ENCODE peak calls at places on chromosomes 4 and X, in ten cellular contexts. X is SK-N-SH; I is SJSA1; G is sciatic nerve; T is GM12878; V is ELR; O is activated naive CD4-positive, alpha-beta T cell treated with anti-CD3 and anti-CD28 coated beads for 36 hours; Z is hypothalamus; W is A673; H is HCT116. R is an unnamed sample.

GRCh38 chr4:22238742-22239141 is 277.1 kb downstream of the ADGRA3 start:
- DNase-seq in G (no peak), T (no peak), V (peak), Z (no peak), W (peak), H (no peak), X (peak), I (no peak), O (no peak), R (no peak)

GRCh38 chr4:26061248-26061986 is 147.4 kb downstream of the SMIM20 start:
- DNase-seq in T (no peak), X (peak), H (peak), Z (no peak), V (peak), G (no peak), O (peak), W (peak), I (no peak), R (no peak)

GRCh38 chrX:9320940-9321339 is 143.9 kb upstream of the TBL1X start:
- DNase-seq in V (no peak), Z (no peak), O (no peak), I (peak), W (no peak), G (no peak), H (no peak), T (no peak), X (no peak), R (no peak)

GRCh38 chr4:112284166-112284565 is 1.5 kb downstream of the TIFA start:
- DNase-seq in I (peak), W (no peak), H (no peak), O (peak), Z (no peak), V (peak), T (no peak), G (no peak), X (no peak), R (no peak)

GRCh38 chr4:149987330-149987751 is 90.9 kb upstream of the DCLK2 start:
- DNase-seq in O (no peak), X (peak), Z (no peak), T (no peak), I (peak), V (no peak), H (no peak), G (no peak), W (peak), R (no peak)

GRCh38 chr4:83128235-83128929 is 13.9 kb upstream of the PLAC8 start:
- DNase-seq in X (no peak), H (no peak), Z (no peak), W (no peak), V (peak), O (no peak), T (no peak), G (no peak), I (peak), R (no peak)

GRCh38 chr4:168622600-168622999 is 125.7 kb downstream of the PALLD start:
- DNase-seq in Z (no peak), G (no peak), X (no peak), O (no peak), I (no peak), T (no peak), V (no peak), W (no peak), H (no peak), R (no peak)

GRCh38 chr4:47122592-47123291 is 91.4 kb downstream of the GABRB1 start:
- DNase-seq in H (peak), X (peak), W (peak), G (peak), V (peak), O (peak), I (peak), Z (peak), T (peak), R (peak)

GRCh38 chrX:69314436-69315348 is 149.4 kb upstream of the PJA1 start:
- DNase-seq in O (no peak), Z (no peak), X (peak), V (no peak), W (no peak), I (no peak), H (no peak), T (no peak), G (no peak), R (no peak)

GRCh38 chrX:6012357-6012756 is 216.3 kb downstream of the NLGN4X start:
- DNase-seq in W (no peak), O (no peak), X (no peak), Z (no peak), V (no peak), H (no peak), T (no peak), G (no peak), I (no peak), R (no peak)

GRCh38 chr4:122716825-122717448 is 15.6 kb upstream of the BBS12 start:
- DNase-seq in W (peak), I (peak), Z (peak), T (no peak), H (peak), X (peak), V (peak), G (peak), O (peak), R (peak)

GRCh38 chrX:48883729-48884128 is 13.8 kb downstream of the TIMM17B start:
- DNase-seq in V (no peak), T (no peak), I (no peak), X (peak), G (no peak), Z (no peak), W (no peak), O (no peak), H (no peak), R (no peak)

GRCh38 chrX:20527458-20528099 is 260.9 kb upstream of the RPS6KA3 start:
- DNase-seq in T (no peak), W (peak), X (peak), G (peak), Z (no peak), I (peak), H (no peak), O (no peak), V (peak), R (peak)

GRCh38 chr4:109588176-109588575 is 28.1 kb downstream of the MCUB start:
- DNase-seq in Z (no peak), H (no peak), G (no peak), O (peak), V (peak), W (no peak), X (no peak), I (no peak), T (peak), R (no peak)

GRCh38 chr4:152894673-152895072 is 41.5 kb upstream of the FHDC1 start:
- DNase-seq in T (no peak), X (no peak), I (no peak), W (no peak), G (no peak), Z (no peak), H (peak), O (no peak), V (peak), R (no peak)

GRCh38 chr4:7135389-7135746 is 57.0 kb upstream of the SORCS2 start:
- DNase-seq in Z (no peak), X (no peak), G (peak), I (no peak), T (no peak), V (no peak), H (no peak), W (no peak), O (no peak), R (no peak)

GRCh38 chrX:102659790-102660757 is 8.8 kb downstream of the GPRASP1 start:
- DNase-seq in I (peak), H (no peak), O (peak), Z (peak), T (peak), V (peak), G (peak), X (peak), W (peak), R (peak)

GRCh38 chr4:95288552-95288951 is 260.2 kb downstream of the UNC5C start:
- DNase-seq in Z (no peak), V (no peak), G (no peak), W (no peak), X (no peak), I (no peak), H (no peak), O (no peak), T (no peak), R (no peak)

GRCh38 chrX:66110112-66110511 is 53.9 kb upstream of the HEPH start:
- DNase-seq in G (no peak), X (peak), T (no peak), W (peak), I (peak), H (peak), Z (no peak), V (peak), O (peak), R (no peak)

GRCh38 chrX:19725545-19726102 is 161.8 kb downstream of the SH3KBP1 start:
- DNase-seq in H (no peak), X (no peak), O (peak), Z (no peak), G (no peak), T (no peak), I (no peak), W (no peak), V (peak), R (no peak)

GRCh38 chr4:32864713-32865351 is 2144.7 kb downstream of the PCDH7 start:
- DNase-seq in H (no peak), T (no peak), I (no peak), X (no peak), G (no peak), W (no peak), Z (no peak), O (no peak), V (peak), R (no peak)

GRCh38 chr4:158327525-158327924 is 117.2 kb downstream of the TMEM144 start:
- DNase-seq in H (no peak), Z (no peak), X (no peak), W (no peak), T (no peak), I (no peak), O (no peak), V (no peak), G (no peak), R (no peak)

GRCh38 chr4:76386566-76387305 is 34.2 kb downstream of the CCDC158 start:
- DNase-seq in O (no peak), V (no peak), H (no peak), X (no peak), I (no peak), W (no peak), T (no peak), Z (no peak), G (no peak), R (no peak)

GRCh38 chr4:76366737-76367136 is 54.2 kb downstream of the CCDC158 start:
- DNase-seq in G (no peak), V (no peak), H (no peak), O (no peak), W (no peak), I (no peak), Z (no peak), X (no peak), T (no peak), R (no peak)

GRCh38 chr4:105765690-105766407 is 57.3 kb downstream of the GSTCD start:
- DNase-seq in X (no peak), O (no peak), I (peak), W (peak), G (no peak), V (peak), T (no peak), Z (no peak), H (peak), R (no peak)

GRCh38 chr4:124590480-124590879 is 122.1 kb downstream of the ANKRD50 start:
- DNase-seq in W (no peak), T (no peak), I (no peak), X (no peak), V (no peak), Z (no peak), O (no peak), H (no peak), G (no peak), R (no peak)

GRCh38 chr4:152633118-152633517 is 46.7 kb downstream of the TMEM154 start:
- DNase-seq in G (no peak), Z (no peak), T (no peak), I (no peak), H (no peak), W (no peak), X (peak), V (no peak), O (no peak), R (no peak)

GRCh38 chr4:65661469-65661868 is 8.8 kb downstream of the EPHA5 start:
- DNase-seq in X (no peak), G (no peak), I (no peak), W (peak), H (no peak), Z (no peak), V (no peak), T (no peak), O (no peak), R (peak)

GRCh38 chr4:24840362-24840761 is 45.0 kb downstream of the SOD3 start:
- DNase-seq in X (no peak), T (no peak), O (no peak), W (no peak), G (no peak), Z (no peak), V (no peak), H (no peak), I (no peak), R (no peak)

GRCh38 chr4:137998666-137999429 is 243.3 kb downstream of the SLC7A11 start:
- DNase-seq in G (no peak), H (no peak), X (no peak), I (peak), T (no peak), O (no peak), V (no peak), Z (no peak), W (no peak), R (peak)

GRCh38 chrX:12973561-12974216 is 1.2 kb upstream of the TMSB4X start:
- DNase-seq in V (no peak), Z (peak), W (no peak), X (no peak), H (no peak), T (no peak), G (peak), I (no peak), O (peak), R (peak)

GRCh38 chr4:14924080-14924916 is 78.0 kb upstream of the CPEB2 start:
- DNase-seq in G (no peak), Z (no peak), T (no peak), I (no peak), H (no peak), V (no peak), O (peak), X (no peak), W (no peak), R (no peak)

GRCh38 chrX:112147206-112147605 is 64.6 kb upstream of the TRPC5 start:
- DNase-seq in O (no peak), H (no peak), G (no peak), Z (no peak), W (peak), V (peak), X (peak), T (no peak), I (no peak), R (peak)

GRCh38 chr4:106978046-106978774 is 57.9 kb downstream of the DKK2 start:
- DNase-seq in T (no peak), H (no peak), Z (no peak), I (peak), G (no peak), W (no peak), O (no peak), V (no peak), X (no peak), R (no peak)

GRCh38 chrX:153765138-153766079 is 1.4 kb downstream of the PLXNB3 start:
- DNase-seq in T (no peak), I (no peak), Z (peak), X (peak), W (no peak), H (no peak), V (peak), G (peak), O (no peak), R (peak)

GRCh38 chr4:13103382-13104015 is 380.6 kb downstream of the RAB28 start:
- DNase-seq in T (no peak), X (no peak), G (no peak), V (no peak), I (no peak), Z (no peak), H (no peak), W (no peak), O (no peak), R (no peak)